ENCODE peak calls at places on chromosomes 12 and 14, in seven cellular contexts. One of them, this sample, is unnamed.
A peak's percentile ranks its signal among the peaks of the same experiment; 100 is the strongest.

GRCh38 chr14:101114726-101115481 is 211.4 kb upstream of the RTL1 start:
- DNase-seq in heart left ventricle: no peak
- DNase-seq in cardiac muscle cell: no peak
- DNase-seq in vagina: no peak
- DNase-seq in CD8-positive, alpha-beta memory T cell: no peak
- DNase-seq in endodermal cell: peak; percentile 34
- DNase-seq in CD4-positive, alpha-beta memory T cell: no peak
- DNase-seq in this sample: no peak

GRCh38 chr14:90368946-90369721 is 27.7 kb upstream of the CALM1 start:
- DNase-seq in heart left ventricle: no peak
- DNase-seq in cardiac muscle cell: no peak
- DNase-seq in vagina: no peak
- DNase-seq in CD8-positive, alpha-beta memory T cell: no peak
- DNase-seq in endodermal cell: no peak
- DNase-seq in CD4-positive, alpha-beta memory T cell: peak; percentile 45
- DNase-seq in this sample: no peak

GRCh38 chr12:96193725-96194571 is at the start of gene ELK3:
- DNase-seq in heart left ventricle: peak; percentile 80
- DNase-seq in cardiac muscle cell: peak; percentile 76
- DNase-seq in vagina: no peak
- DNase-seq in CD8-positive, alpha-beta memory T cell: peak; percentile 55
- DNase-seq in endodermal cell: peak; percentile 85
- DNase-seq in CD4-positive, alpha-beta memory T cell: peak; percentile 56
- DNase-seq in this sample: peak; percentile 84

GRCh38 chr12:10030446-10030845 is at the start of gene CLEC9A:
- DNase-seq in heart left ventricle: no peak
- DNase-seq in cardiac muscle cell: no peak
- DNase-seq in vagina: no peak
- DNase-seq in CD8-positive, alpha-beta memory T cell: no peak
- DNase-seq in endodermal cell: no peak
- DNase-seq in CD4-positive, alpha-beta memory T cell: no peak
- DNase-seq in this sample: no peak

GRCh38 chr12:65565601-65566560 is 258.4 kb upstream of the HMGA2 start:
- DNase-seq in heart left ventricle: no peak
- DNase-seq in cardiac muscle cell: peak; percentile 35
- DNase-seq in vagina: no peak
- DNase-seq in CD8-positive, alpha-beta memory T cell: no peak
- DNase-seq in endodermal cell: peak; percentile 78
- DNase-seq in CD4-positive, alpha-beta memory T cell: no peak
- DNase-seq in this sample: no peak

GRCh38 chr12:203462-204260 is 10.3 kb downstream of the SLC6A12 start:
- DNase-seq in heart left ventricle: no peak
- DNase-seq in cardiac muscle cell: peak; percentile 75
- DNase-seq in vagina: no peak
- DNase-seq in CD8-positive, alpha-beta memory T cell: no peak
- DNase-seq in endodermal cell: peak; percentile 89
- DNase-seq in CD4-positive, alpha-beta memory T cell: no peak
- DNase-seq in this sample: no peak

GRCh38 chr14:52076334-52076733 is 7.5 kb upstream of the NID2 start:
- DNase-seq in heart left ventricle: no peak
- DNase-seq in cardiac muscle cell: no peak
- DNase-seq in vagina: no peak
- DNase-seq in CD8-positive, alpha-beta memory T cell: no peak
- DNase-seq in endodermal cell: no peak
- DNase-seq in CD4-positive, alpha-beta memory T cell: no peak
- DNase-seq in this sample: peak; percentile 21

GRCh38 chr14:23376477-23377200 is at the start of gene CMTM5:
- DNase-seq in heart left ventricle: peak; percentile 39
- DNase-seq in cardiac muscle cell: peak; percentile 67
- DNase-seq in vagina: no peak
- DNase-seq in CD8-positive, alpha-beta memory T cell: no peak
- DNase-seq in endodermal cell: peak; percentile 70
- DNase-seq in CD4-positive, alpha-beta memory T cell: no peak
- DNase-seq in this sample: peak; percentile 48

GRCh38 chr12:2803635-2804380 is 8.7 kb upstream of the ITFG2 start:
- DNase-seq in heart left ventricle: no peak
- DNase-seq in cardiac muscle cell: no peak
- DNase-seq in vagina: no peak
- DNase-seq in CD8-positive, alpha-beta memory T cell: no peak
- DNase-seq in endodermal cell: no peak
- DNase-seq in CD4-positive, alpha-beta memory T cell: no peak
- DNase-seq in this sample: no peak

GRCh38 chr12:12725956-12726542 is 8.9 kb downstream of the CDKN1B start:
- DNase-seq in heart left ventricle: no peak
- DNase-seq in cardiac muscle cell: no peak
- DNase-seq in vagina: no peak
- DNase-seq in CD8-positive, alpha-beta memory T cell: no peak
- DNase-seq in endodermal cell: no peak
- DNase-seq in CD4-positive, alpha-beta memory T cell: no peak
- DNase-seq in this sample: no peak

GRCh38 chr14:30799933-30800332 is 74.4 kb upstream of the COCH start:
- DNase-seq in heart left ventricle: no peak
- DNase-seq in cardiac muscle cell: no peak
- DNase-seq in vagina: no peak
- DNase-seq in CD8-positive, alpha-beta memory T cell: no peak
- DNase-seq in endodermal cell: no peak
- DNase-seq in CD4-positive, alpha-beta memory T cell: no peak
- DNase-seq in this sample: no peak

GRCh38 chr14:64938972-64939816 is 3.4 kb downstream of the GPX2 start:
- DNase-seq in heart left ventricle: no peak
- DNase-seq in cardiac muscle cell: no peak
- DNase-seq in vagina: no peak
- DNase-seq in CD8-positive, alpha-beta memory T cell: no peak
- DNase-seq in endodermal cell: peak; percentile 49
- DNase-seq in CD4-positive, alpha-beta memory T cell: no peak
- DNase-seq in this sample: no peak

GRCh38 chr14:64649383-64649998 is 54.7 kb upstream of the PLEKHG3 start:
- DNase-seq in heart left ventricle: no peak
- DNase-seq in cardiac muscle cell: no peak
- DNase-seq in vagina: no peak
- DNase-seq in CD8-positive, alpha-beta memory T cell: no peak
- DNase-seq in endodermal cell: peak; percentile 73
- DNase-seq in CD4-positive, alpha-beta memory T cell: no peak
- DNase-seq in this sample: no peak

GRCh38 chr14:45332360-45332988 is 79.5 kb upstream of the MIS18BP1 start:
- DNase-seq in heart left ventricle: peak; percentile 25
- DNase-seq in cardiac muscle cell: no peak
- DNase-seq in vagina: no peak
- DNase-seq in CD8-positive, alpha-beta memory T cell: no peak
- DNase-seq in endodermal cell: no peak
- DNase-seq in CD4-positive, alpha-beta memory T cell: no peak
- DNase-seq in this sample: peak; percentile 27

GRCh38 chr12:102753802-102754201 is 163.2 kb downstream of the PAH start:
- DNase-seq in heart left ventricle: no peak
- DNase-seq in cardiac muscle cell: no peak
- DNase-seq in vagina: no peak
- DNase-seq in CD8-positive, alpha-beta memory T cell: no peak
- DNase-seq in endodermal cell: no peak
- DNase-seq in CD4-positive, alpha-beta memory T cell: no peak
- DNase-seq in this sample: no peak
- H3K27ac ChIP-seq in heart left ventricle: no peak overlapping the region
- H3K27ac ChIP-seq in cardiac muscle cell: no peak overlapping the region
- H3K27ac ChIP-seq in vagina: no peak overlapping the region
- H3K27ac ChIP-seq in CD8-positive, alpha-beta memory T cell: no peak overlapping the region
- H3K27ac ChIP-seq in endodermal cell: no peak overlapping the region
- H3K27ac ChIP-seq in CD4-positive, alpha-beta memory T cell: no peak overlapping the region
- H3K27ac ChIP-seq in this sample: no peak overlapping the region

DNA sequence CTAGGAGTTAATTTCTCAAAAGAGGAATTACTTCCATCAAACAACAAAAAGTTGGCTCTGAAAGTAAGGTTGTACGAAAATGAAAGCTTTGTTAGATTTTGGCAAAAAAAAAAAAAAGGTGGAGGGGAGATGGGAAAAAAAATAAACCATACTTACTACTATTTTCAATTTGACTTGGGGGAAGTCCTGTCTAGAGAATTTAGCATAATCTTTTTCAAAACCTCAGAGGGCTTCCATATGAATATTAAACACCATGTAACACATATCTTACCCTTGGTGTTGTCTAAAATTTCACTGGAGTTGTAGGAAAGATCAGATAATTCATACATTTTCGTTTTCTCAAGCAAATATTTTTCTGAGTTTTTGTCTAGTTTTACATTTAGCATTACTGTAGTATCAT is 17.5 kb downstream of the GRIP1 start:
- DNase-seq in heart left ventricle: no peak
- DNase-seq in cardiac muscle cell: no peak
- DNase-seq in vagina: no peak
- DNase-seq in CD8-positive, alpha-beta memory T cell: no peak
- DNase-seq in endodermal cell: no peak
- DNase-seq in CD4-positive, alpha-beta memory T cell: no peak
- DNase-seq in this sample: no peak
- H3K4me1 ChIP-seq in heart left ventricle: no peaks in the 10 kb centered on the region
- H3K4me1 ChIP-seq in cardiac muscle cell: no peaks in the 10 kb centered on the region
- H3K4me1 ChIP-seq in vagina: no peaks in the 10 kb centered on the region
- H3K4me1 ChIP-seq in CD8-positive, alpha-beta memory T cell: no peaks in the 10 kb centered on the region
- H3K4me1 ChIP-seq in endodermal cell: no peaks in the 10 kb centered on the region
- H3K4me1 ChIP-seq in CD4-positive, alpha-beta memory T cell: no peaks in the 10 kb centered on the region
- H3K4me1 ChIP-seq in this sample: no peaks in the 10 kb centered on the region

GRCh38 chr14:70759398-70759797 is 49.9 kb downstream of the MAP3K9 start:
- DNase-seq in heart left ventricle: no peak
- DNase-seq in cardiac muscle cell: no peak
- DNase-seq in vagina: no peak
- DNase-seq in CD8-positive, alpha-beta memory T cell: no peak
- DNase-seq in endodermal cell: no peak
- DNase-seq in CD4-positive, alpha-beta memory T cell: no peak
- DNase-seq in this sample: no peak

GRCh38 chr14:70754989-70755388 is 54.3 kb downstream of the MAP3K9 start:
- DNase-seq in heart left ventricle: no peak
- DNase-seq in cardiac muscle cell: no peak
- DNase-seq in vagina: no peak
- DNase-seq in CD8-positive, alpha-beta memory T cell: no peak
- DNase-seq in endodermal cell: peak; percentile 56
- DNase-seq in CD4-positive, alpha-beta memory T cell: no peak
- DNase-seq in this sample: no peak

GRCh38 chr14:70753518-70753953 is 55.8 kb downstream of the MAP3K9 start:
- DNase-seq in heart left ventricle: no peak
- DNase-seq in cardiac muscle cell: no peak
- DNase-seq in vagina: no peak
- DNase-seq in CD8-positive, alpha-beta memory T cell: no peak
- DNase-seq in endodermal cell: peak; percentile 67
- DNase-seq in CD4-positive, alpha-beta memory T cell: no peak
- DNase-seq in this sample: no peak

DNA sequence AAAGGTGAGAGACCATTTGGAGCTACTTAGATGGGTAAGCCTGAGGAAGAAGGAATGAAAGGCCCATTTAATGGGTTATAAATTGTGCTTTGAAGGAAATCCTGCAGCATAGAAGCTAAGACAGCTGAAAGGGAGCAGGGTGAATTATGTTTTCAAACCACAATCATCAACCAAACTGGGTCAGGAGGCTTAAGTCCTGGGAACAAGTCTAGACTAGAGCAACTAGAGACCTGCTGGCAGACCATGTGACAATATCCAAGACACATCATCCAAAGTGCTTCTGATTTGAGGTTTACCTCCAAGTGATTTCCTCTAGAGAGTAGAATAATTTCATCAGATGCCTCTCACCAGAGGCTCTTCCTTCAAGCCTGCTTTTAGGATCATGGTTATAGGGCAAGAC is 53.7 kb downstream of the MAP3K9 start:
- DNase-seq in heart left ventricle: no peak
- DNase-seq in cardiac muscle cell: no peak
- DNase-seq in vagina: no peak
- DNase-seq in CD8-positive, alpha-beta memory T cell: no peak
- DNase-seq in endodermal cell: no peak
- DNase-seq in CD4-positive, alpha-beta memory T cell: no peak
- DNase-seq in this sample: no peak
- H3K27ac ChIP-seq in heart left ventricle: no peak overlapping the region
- H3K27ac ChIP-seq in cardiac muscle cell: no peak overlapping the region
- H3K27ac ChIP-seq in vagina: no peak overlapping the region
- H3K27ac ChIP-seq in CD8-positive, alpha-beta memory T cell: no peak overlapping the region
- H3K27ac ChIP-seq in endodermal cell: no peak overlapping the region
- H3K27ac ChIP-seq in CD4-positive, alpha-beta memory T cell: no peak overlapping the region
- H3K27ac ChIP-seq in this sample: no peak overlapping the region

GRCh38 chr14:60650382-60650961 is 1.2 kb upstream of the SIX1 start:
- DNase-seq in heart left ventricle: no peak
- DNase-seq in cardiac muscle cell: no peak
- DNase-seq in vagina: no peak
- DNase-seq in CD8-positive, alpha-beta memory T cell: no peak
- DNase-seq in endodermal cell: peak; percentile 55
- DNase-seq in CD4-positive, alpha-beta memory T cell: no peak
- DNase-seq in this sample: no peak
- H3K4me1 ChIP-seq in heart left ventricle: peaks cover 44% of the 10 kb centered on the region
- H3K4me1 ChIP-seq in cardiac muscle cell: peaks cover 21% of the 10 kb centered on the region
- H3K4me1 ChIP-seq in vagina: peaks cover 52% of the 10 kb centered on the region
- H3K4me1 ChIP-seq in CD8-positive, alpha-beta memory T cell: peaks cover 37% of the 10 kb centered on the region
- H3K4me1 ChIP-seq in endodermal cell: peaks cover 20% of the 10 kb centered on the region
- H3K4me1 ChIP-seq in CD4-positive, alpha-beta memory T cell: peaks cover 47% of the 10 kb centered on the region
- H3K4me1 ChIP-seq in this sample: peaks cover 53% of the 10 kb centered on the region

DNA sequence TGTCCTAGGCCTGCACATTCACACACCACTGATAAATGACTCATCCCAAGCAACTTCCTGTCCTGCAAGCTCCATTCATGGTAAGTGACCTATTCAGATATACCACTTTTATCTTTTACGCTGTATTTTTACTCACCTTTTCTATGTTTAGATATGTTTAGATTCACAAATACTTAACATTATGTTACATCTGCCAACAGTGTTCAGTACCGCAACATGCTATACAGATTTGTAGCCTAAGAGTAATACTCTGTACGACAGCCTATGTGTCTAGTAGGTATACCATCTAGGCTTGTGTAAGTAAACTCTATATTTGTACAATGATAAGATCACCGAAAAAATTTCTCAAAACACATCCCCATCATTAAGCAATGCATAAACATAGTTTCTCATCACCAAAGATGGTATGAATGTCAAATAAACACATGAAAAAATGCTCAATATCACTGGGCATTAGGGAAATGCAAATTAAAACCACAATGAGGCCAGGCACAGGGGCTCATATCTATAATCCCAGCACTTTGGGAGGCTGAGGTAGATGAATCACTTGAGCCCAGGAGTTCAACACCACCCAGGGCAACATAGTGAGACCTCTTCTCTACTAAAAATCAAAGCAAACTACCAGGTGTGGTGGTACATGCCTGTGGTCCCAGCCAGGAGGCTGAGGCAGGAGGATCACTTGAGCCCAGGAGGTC is 20.7 kb downstream of the ATXN2 start:
- DNase-seq in heart left ventricle: no peak
- DNase-seq in cardiac muscle cell: no peak
- DNase-seq in vagina: no peak
- DNase-seq in CD8-positive, alpha-beta memory T cell: no peak
- DNase-seq in endodermal cell: no peak
- DNase-seq in CD4-positive, alpha-beta memory T cell: no peak
- DNase-seq in this sample: no peak
- H3K27ac ChIP-seq in heart left ventricle: no peak overlapping the region
- H3K27ac ChIP-seq in cardiac muscle cell: no peak overlapping the region
- H3K27ac ChIP-seq in vagina: no peak overlapping the region
- H3K27ac ChIP-seq in CD8-positive, alpha-beta memory T cell: no peak overlapping the region
- H3K27ac ChIP-seq in endodermal cell: no peak overlapping the region
- H3K27ac ChIP-seq in CD4-positive, alpha-beta memory T cell: no peak overlapping the region
- H3K27ac ChIP-seq in this sample: no peak overlapping the region

This sample was measured in heart right ventricle.